ENCODE peak calls at places on chromosomes 13 and 19, in five cellular contexts. L is Caco-2, H is GM23338, Z is body of pancreas, E is brain microvascular endothelial cell. U is an unnamed sample.

GRCh38 chr13:74883834-74884233 is 598.1 kb downstream of the TBC1D4 start:
- DNase-seq in E (no peak), Z (no peak), H (peak), L (no peak), U (no peak)

GRCh38 chr13:22095794-22096193 is 424.9 kb downstream of the FGF9 start:
- DNase-seq in Z (no peak), H (no peak), L (no peak), E (no peak), U (no peak)

GRCh38 chr19:44883962-44884361 is 7.1 kb upstream of the TOMM40 start:
- DNase-seq in H (no peak), E (no peak), Z (no peak), L (no peak), U (no peak)

GRCh38 chr19:45817725-45818301 is 2.7 kb upstream of the RSPH6A start:
- DNase-seq in E (no peak), H (peak), L (no peak), Z (no peak), U (no peak)

GRCh38 chr19:5711713-5712161 is 8.2 kb downstream of the LONP1 start:
- DNase-seq in L (no peak), Z (no peak), E (no peak), H (no peak), U (no peak)

GRCh38 chr19:2986951-2987491 is 9.7 kb downstream of the TLE6 start:
- DNase-seq in E (no peak), Z (no peak), L (no peak), H (peak), U (no peak)

GRCh38 chr19:56159009-56159501 is 16.8 kb upstream of the GALP start:
- DNase-seq in L (no peak), H (no peak), E (no peak), Z (no peak), U (no peak)

GRCh38 chr13:73938375-73939070 is 195.7 kb downstream of the KLF12 start:
- DNase-seq in Z (no peak), E (peak), L (no peak), H (no peak), U (no peak)

GRCh38 chr19:17949956-17950309 is 17.0 kb upstream of the KCNN1 start:
- DNase-seq in L (no peak), Z (no peak), E (no peak), H (peak), U (no peak)

GRCh38 chr13:26589754-26590153 is 32.3 kb downstream of the WASF3 start:
- DNase-seq in H (no peak), L (no peak), E (peak), Z (peak), U (no peak)

GRCh38 chr13:104021806-104022397 is 955.7 kb upstream of the SLC10A2 start:
- DNase-seq in L (no peak), H (no peak), Z (no peak), E (no peak), U (no peak)

GRCh38 chr13:20312292-20312691 is 80.2 kb upstream of the GJB6 start:
- DNase-seq in Z (no peak), L (no peak), E (no peak), H (no peak), U (no peak)

GRCh38 chr13:99316657-99317244 is 9.6 kb upstream of the GPR183 start:
- DNase-seq in Z (peak), E (no peak), L (no peak), H (no peak), U (no peak)

GRCh38 chr19:57572415-57572947 is 6.2 kb downstream of the ZNF416 start:
- DNase-seq in E (no peak), L (no peak), H (no peak), Z (no peak), U (no peak)

GRCh38 chr13:48494874-48495273 is 38.0 kb downstream of the RCBTB2 start:
- DNase-seq in H (no peak), E (no peak), L (no peak), Z (no peak), U (no peak)

GRCh38 chr19:56333506-56333905 is 18.9 kb upstream of the ZSCAN5A start:
- DNase-seq in E (peak), L (peak), H (peak), Z (peak), U (peak)

GRCh38 chr13:30247406-30247805 is 59.9 kb downstream of the KATNAL1 start:
- DNase-seq in H (no peak), L (no peak), Z (no peak), E (no peak), U (no peak)

GRCh38 chr19:35223084-35223790 is 5.3 kb downstream of the FAM187B start:
- DNase-seq in E (no peak), L (peak), H (no peak), Z (no peak), U (no peak)

GRCh38 chr13:32676242-32676641 is 90.0 kb downstream of the PDS5B start:
- DNase-seq in Z (no peak), E (peak), H (no peak), L (no peak), U (no peak)

GRCh38 chr13:30576528-30576927 is 41.2 kb upstream of the USPL1 start:
- DNase-seq in H (no peak), Z (peak), L (no peak), E (peak), U (no peak)

GRCh38 chr13:112720251-112720650 is 30.4 kb downstream of the ATP11A start:
- DNase-seq in H (no peak), Z (no peak), E (no peak), L (peak), U (no peak)

GRCh38 chr13:113796211-113796875 is 37.3 kb downstream of the TMEM255B start:
- DNase-seq in L (no peak), Z (no peak), H (no peak), E (no peak), U (no peak)

GRCh38 chr13:80498433-80498832 is 157.5 kb upstream of the SPRY2 start:
- DNase-seq in L (no peak), Z (no peak), H (no peak), E (no peak), U (no peak)

GRCh38 chr13:80497007-80497406 is 156.1 kb upstream of the SPRY2 start:
- DNase-seq in E (no peak), L (no peak), H (no peak), Z (no peak), U (no peak)

GRCh38 chr13:80499536-80500280 is 158.8 kb upstream of the SPRY2 start:
- DNase-seq in H (no peak), Z (no peak), E (no peak), L (no peak), U (no peak)

GRCh38 chr13:80497439-80497838 is 156.5 kb upstream of the SPRY2 start:
- DNase-seq in Z (no peak), L (no peak), E (no peak), H (no peak), U (no peak)

GRCh38 chr13:80497978-80498377 is 157.1 kb upstream of the SPRY2 start:
- DNase-seq in H (no peak), L (no peak), Z (no peak), E (no peak), U (no peak)
- TF ChIP-seq CTCF in H (no peak), L (no peak), Z (no peak), E (no peak), U (no peak)

DNA sequence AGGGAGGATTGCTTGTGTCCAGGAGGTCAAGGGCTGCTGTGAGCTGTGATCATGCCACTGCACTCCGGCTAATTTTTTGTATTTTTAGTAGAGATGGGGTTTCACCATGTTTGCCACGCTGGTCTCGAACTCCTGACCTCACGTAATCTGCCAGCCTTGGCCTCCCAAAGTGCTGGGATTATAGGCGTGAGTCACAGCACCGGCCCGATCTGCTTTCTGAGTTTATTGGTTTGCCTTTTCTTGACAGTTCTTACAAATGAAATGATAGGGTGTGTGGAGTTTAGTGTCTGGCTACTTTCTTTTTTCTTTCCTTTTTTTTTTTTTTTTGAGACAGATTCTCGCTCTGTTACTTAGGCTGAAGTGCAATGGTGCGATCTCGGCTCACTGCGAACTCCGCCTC is 848 bp downstream of the C19orf44 start:
- DNase-seq in E (no peak), L (no peak), Z (no peak), H (no peak), U (no peak)
- H3K4me3 ChIP-seq in E (peak), L (peak), Z (no peak), H (peak), U (peak)

GRCh38 chr19:41364546-41365391 is 820 bp upstream of the B9D2 start:
- DNase-seq in H (no peak), L (no peak), E (no peak), Z (no peak), U (no peak)

GRCh38 chr19:41363371-41363752 is 587 bp downstream of the B9D2 start:
- DNase-seq in Z (no peak), L (no peak), E (no peak), H (no peak), U (no peak)

GRCh38 chr19:41367848-41368301 is 3.9 kb upstream of the B9D2 start:
- DNase-seq in Z (peak), H (no peak), L (no peak), E (peak), U (peak)

GRCh38 chr19:41363753-41364545 is at the start of gene B9D2:
- DNase-seq in L (peak), E (peak), H (peak), Z (peak), U (peak)

GRCh38 chr19:41366089-41366488 is 2.1 kb upstream of the B9D2 start:
- DNase-seq in Z (no peak), H (peak), L (no peak), E (no peak), U (no peak)
- TF ChIP-seq CTCF in Z (no peak), H (peak), L (no peak), E (peak), U (peak)

GRCh38 chr13:51560336-51560735 is 23.9 kb upstream of the WDFY2 start:
- DNase-seq in H (no peak), Z (no peak), E (no peak), L (no peak), U (no peak)
- H3K4me3 ChIP-seq in H (no peak), Z (no peak), E (no peak), L (no peak), U (no peak)

GRCh38 chr19:37087110-37087509 is 8.9 kb downstream of the ZNF420 start:
- DNase-seq in H (no peak), Z (no peak), E (no peak), L (no peak), U (no peak)
- TF ChIP-seq CTCF in H (no peak), Z (no peak), E (no peak), L (no peak), U (no peak)

DNA sequence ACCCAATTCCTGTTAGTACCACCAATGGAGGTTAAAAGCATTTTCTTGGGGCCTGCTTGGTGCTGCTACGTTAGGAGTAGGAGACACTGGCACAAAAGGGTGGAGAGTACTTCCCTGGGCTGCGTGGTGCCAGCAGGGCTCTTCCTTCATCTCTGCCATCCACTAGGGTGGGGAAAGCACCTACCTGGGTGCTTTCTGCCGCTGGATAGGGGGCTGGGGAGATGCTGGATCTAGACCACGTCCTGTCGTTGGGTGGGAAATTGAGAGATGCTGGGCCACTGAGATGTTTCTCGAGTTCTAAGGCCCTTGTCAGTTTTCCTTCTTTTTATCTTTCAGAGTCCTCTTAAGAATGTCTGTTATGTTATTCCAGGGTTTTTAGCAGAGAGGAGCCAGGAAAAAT is 6.7 kb upstream of the FCGBP start:
- DNase-seq in E (no peak), L (no peak), H (no peak), Z (no peak), U (no peak)
- H3K4me3 ChIP-seq in E (no peak), L (no peak), H (no peak), Z (no peak), U (no peak)

U was measured in epithelial cell of proximal tubule.